ENCODE peak calls at places on chromosomes 7 and 10, in four cellular contexts. W is H1, O is H9, J is mesendoderm. C is an unnamed sample.
A peak's percentile ranks its signal among the peaks of the same experiment; 100 is the strongest.

GRCh38 chr10:118901409-118901808 is 128.1 kb upstream of the NANOS1 start:
- DNase-seq in O (no peak), J (no peak), W (no peak), C (no peak)

GRCh38 chr7:81299272-81299671 is 380.4 kb upstream of the SEMA3C start:
- DNase-seq in J (no peak), O (no peak), W (no peak), C (no peak)

GRCh38 chr10:13659887-13660544 is 73.3 kb downstream of the PRPF18 start:
- DNase-seq in O (no peak), J (peak; percentile 60), W (peak; percentile 81), C (peak; percentile 68)

GRCh38 chr10:94115725-94116124 is 122.0 kb downstream of the PLCE1 start:
- DNase-seq in J (peak; percentile 60), O (no peak), W (no peak), C (peak; percentile 3)

GRCh38 chr10:75400769-75401568 is 595 bp downstream of the ZNF503 start:
- DNase-seq in O (peak; percentile 54), W (peak; percentile 70), J (peak; percentile 54), C (no peak)

GRCh38 chr10:84076540-84077195 is 62.6 kb upstream of the GHITM start:
- DNase-seq in O (peak; percentile 62), W (no peak), J (peak; percentile 87), C (no peak)

GRCh38 chr7:156656598-156656997 is 16.0 kb downstream of the RNF32 start:
- DNase-seq in O (no peak), J (no peak), W (no peak), C (no peak)

GRCh38 chr7:85851571-85852193 is 664.8 kb upstream of the SEMA3D start:
- DNase-seq in J (peak; percentile 41), W (no peak), O (no peak), C (peak; percentile 42)

GRCh38 chr10:117334921-117335320 is 40.3 kb downstream of the PDZD8 start:
- DNase-seq in J (no peak), W (no peak), O (no peak), C (no peak)

GRCh38 chr7:30278849-30279505 is 5.4 kb upstream of the ZNRF2 start:
- DNase-seq in W (no peak), J (no peak), O (no peak), C (no peak)

GRCh38 chr10:121845044-121845784 is 82.6 kb downstream of the ATE1 start:
- DNase-seq in O (no peak), W (no peak), J (no peak), C (no peak)

GRCh38 chr10:123331438-123331837 is 177.2 kb downstream of the BUB3 start:
- DNase-seq in J (peak; percentile 40), W (peak; percentile 1), O (no peak), C (peak; percentile 78)

GRCh38 chr7:140297192-140297591 is 101.1 kb downstream of the SLC37A3 start:
- DNase-seq in W (no peak), O (no peak), J (peak; percentile 43), C (no peak)

GRCh38 chr10:103836776-103837344 is 18.5 kb downstream of the SH3PXD2A start:
- DNase-seq in O (no peak), J (peak; percentile 57), W (no peak), C (no peak)

GRCh38 chr10:103834436-103835095 is 20.8 kb downstream of the SH3PXD2A start:
- DNase-seq in W (no peak), J (no peak), O (no peak), C (no peak)

GRCh38 chr10:103837370-103838094 is 17.8 kb downstream of the SH3PXD2A start:
- DNase-seq in W (no peak), O (no peak), J (no peak), C (no peak)

GRCh38 chr10:103835121-103836045 is 20.0 kb downstream of the SH3PXD2A start:
- DNase-seq in O (no peak), W (no peak), J (no peak), C (peak; percentile 49)

GRCh38 chr10:103836273-103836672 is 19.1 kb downstream of the SH3PXD2A start:
- DNase-seq in O (no peak), W (no peak), J (no peak), C (no peak)
- H3K79me2 ChIP-seq in O (no peaks in the 10 kb centered on the region), W (no peaks in the 10 kb centered on the region), J (peaks cover 34% of the 10 kb centered on the region), C (peaks cover 2% of the 10 kb centered on the region)

GRCh38 chr10:29946953-29947700 is 112.3 kb downstream of the JCAD start:
- DNase-seq in O (no peak), J (peak; percentile 34), W (peak; percentile 50), C (peak; percentile 29)
- H2BK120ac ChIP-seq in O (no peak overlapping the region), J (no peak overlapping the region), W (no peak overlapping the region), C (no peak overlapping the region)

GRCh38 chr7:57821438-57822382 is 371.7 kb downstream of the ZNF716 start:
- DNase-seq in W (no peak), J (no peak), O (no peak), C (peak; percentile 6)

GRCh38 chr7:57819491-57819981 is 369.6 kb downstream of the ZNF716 start:
- DNase-seq in J (no peak), O (no peak), W (no peak), C (no peak)

DNA sequence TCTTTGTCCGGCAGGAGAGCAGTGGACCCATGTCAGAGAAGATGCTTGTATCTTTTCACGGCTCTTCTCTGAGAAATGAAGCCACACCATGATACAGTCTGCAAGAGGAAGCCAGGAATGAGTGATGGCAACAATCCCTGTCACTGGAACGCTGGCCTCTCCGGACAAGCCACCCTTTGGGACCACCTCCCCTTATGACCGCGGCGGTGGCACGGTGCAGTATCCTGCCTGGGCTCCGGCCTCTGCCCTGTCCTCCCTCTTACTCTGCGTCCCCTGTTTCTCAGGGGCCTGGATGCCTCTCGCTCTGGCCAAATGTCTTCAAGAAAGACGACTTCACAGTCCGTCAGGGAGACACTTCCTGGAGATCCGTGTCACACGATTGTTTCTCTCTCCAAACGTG is 370.5 kb downstream of the ZNF716 start:
- DNase-seq in W (no peak), J (no peak), O (no peak), C (no peak)
- H3K18ac ChIP-seq in W (no peak overlapping the region), J (no peak overlapping the region), O (no peak overlapping the region), C (no peak overlapping the region)

DNA sequence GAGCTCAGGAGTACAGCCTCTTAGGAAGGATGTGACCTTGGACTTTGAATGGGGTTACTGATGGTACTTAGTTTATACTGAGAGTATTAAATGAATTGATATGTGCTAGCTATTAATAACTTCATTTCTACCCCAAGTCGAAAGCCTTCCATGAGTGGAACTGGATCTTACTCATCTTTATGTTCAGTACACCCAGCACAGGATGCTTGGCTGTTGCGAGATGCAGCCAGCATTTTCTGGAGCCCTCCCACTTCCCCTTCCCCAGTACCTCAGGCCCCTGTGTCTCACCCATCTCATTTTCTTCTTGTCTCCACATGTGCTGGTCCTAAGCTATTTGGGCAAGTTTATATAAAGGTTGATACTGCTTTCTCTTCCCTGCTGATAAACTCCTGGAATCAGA is 7.2 kb downstream of the UPP1 start:
- DNase-seq in O (no peak), J (no peak), W (no peak), C (no peak)
- H3K79me2 ChIP-seq in O (peaks cover 1% of the 10 kb centered on the region), J (no peaks in the 10 kb centered on the region), W (no peaks in the 10 kb centered on the region), C (peaks cover 1% of the 10 kb centered on the region)

GRCh38 chr10:112446855-112447691 is at the start of the genes VTI1A and ZDHHC6:
- DNase-seq in O (peak; percentile 82), W (peak; percentile 83), J (peak; percentile 92), C (peak; percentile 86)
- H2BK120ac ChIP-seq in O (no peak within 1 kb of the TSS), W (peak within 1 kb of the TSS; percentile 52), J (no peak within 1 kb of the TSS), C (peak within 1 kb of the TSS; percentile 81)